ENCODE peak calls at places on chromosomes 5 and 9, in six cellular contexts. One of them, this sample, is unnamed.

GRCh38 chr9:91192785-91193657 is 168.7 kb downstream of the AUH start:
- DNase-seq in IMR-90: peak; percentile 100
- DNase-seq in HCT116: peak; percentile 97
- DNase-seq in DND-41: peak; percentile 64
- DNase-seq in endothelial cell of umbilical vein: peak; percentile 96
- DNase-seq in trophoblast cell: peak; percentile 97
- DNase-seq in this sample: peak; percentile 100

GRCh38 chr5:31664566-31664965 is 25.6 kb downstream of the PDZD2 start:
- DNase-seq in IMR-90: peak; percentile 3
- DNase-seq in HCT116: peak; percentile 56
- DNase-seq in DND-41: peak; percentile 6
- DNase-seq in endothelial cell of umbilical vein: no peak
- DNase-seq in trophoblast cell: no peak
- DNase-seq in this sample: no peak

GRCh38 chr5:73633060-73633459 is 7.1 kb downstream of the ARHGEF28 start:
- DNase-seq in IMR-90: no peak
- DNase-seq in HCT116: no peak
- DNase-seq in DND-41: no peak
- DNase-seq in endothelial cell of umbilical vein: no peak
- DNase-seq in trophoblast cell: no peak
- DNase-seq in this sample: no peak

GRCh38 chr5:150503977-150504620 is 3.8 kb upstream of the NDST1 start:
- DNase-seq in IMR-90: no peak
- DNase-seq in HCT116: no peak
- DNase-seq in DND-41: no peak
- DNase-seq in endothelial cell of umbilical vein: peak; percentile 29
- DNase-seq in trophoblast cell: no peak
- DNase-seq in this sample: peak; percentile 73

GRCh38 chr9:84754461-84754860 is 84.9 kb downstream of the NTRK2 start:
- DNase-seq in IMR-90: peak; percentile 24
- DNase-seq in HCT116: no peak
- DNase-seq in DND-41: no peak
- DNase-seq in endothelial cell of umbilical vein: no peak
- DNase-seq in trophoblast cell: no peak
- DNase-seq in this sample: no peak

GRCh38 chr5:27788184-27788583 is 749.8 kb upstream of the CDH9 start:
- DNase-seq in IMR-90: no peak
- DNase-seq in HCT116: no peak
- DNase-seq in DND-41: no peak
- DNase-seq in endothelial cell of umbilical vein: no peak
- DNase-seq in trophoblast cell: no peak
- DNase-seq in this sample: no peak

GRCh38 chr5:91850031-91850430 is 466.9 kb upstream of the ARRDC3 start:
- DNase-seq in IMR-90: peak; percentile 3
- DNase-seq in HCT116: no peak
- DNase-seq in DND-41: no peak
- DNase-seq in endothelial cell of umbilical vein: no peak
- DNase-seq in trophoblast cell: no peak
- DNase-seq in this sample: peak; percentile 7

GRCh38 chr5:177314376-177315342 is 3.0 kb upstream of the MXD3 start:
- DNase-seq in IMR-90: no peak
- DNase-seq in HCT116: no peak
- DNase-seq in DND-41: no peak
- DNase-seq in endothelial cell of umbilical vein: no peak
- DNase-seq in trophoblast cell: no peak
- DNase-seq in this sample: no peak

GRCh38 chr5:146745937-146746577 is 132.5 kb downstream of the PPP2R2B start:
- DNase-seq in IMR-90: no peak
- DNase-seq in HCT116: no peak
- DNase-seq in DND-41: no peak
- DNase-seq in endothelial cell of umbilical vein: no peak
- DNase-seq in trophoblast cell: no peak
- DNase-seq in this sample: no peak

GRCh38 chr9:71764438-71764837 is 3.9 kb downstream of the CEMIP2 start:
- DNase-seq in IMR-90: no peak
- DNase-seq in HCT116: no peak
- DNase-seq in DND-41: no peak
- DNase-seq in endothelial cell of umbilical vein: no peak
- DNase-seq in trophoblast cell: no peak
- DNase-seq in this sample: no peak

GRCh38 chr9:71763752-71764332 is 4.5 kb downstream of the CEMIP2 start:
- DNase-seq in IMR-90: no peak
- DNase-seq in HCT116: no peak
- DNase-seq in DND-41: no peak
- DNase-seq in endothelial cell of umbilical vein: peak; percentile 65
- DNase-seq in trophoblast cell: no peak
- DNase-seq in this sample: peak; percentile 59

GRCh38 chr9:71767421-71768321 is 642 bp downstream of the CEMIP2 start:
- DNase-seq in IMR-90: peak; percentile 26
- DNase-seq in HCT116: no peak
- DNase-seq in DND-41: peak; percentile 20
- DNase-seq in endothelial cell of umbilical vein: peak; percentile 49
- DNase-seq in trophoblast cell: no peak
- DNase-seq in this sample: peak; percentile 61

GRCh38 chr9:71766663-71767062 is 1.6 kb downstream of the CEMIP2 start:
- DNase-seq in IMR-90: no peak
- DNase-seq in HCT116: no peak
- DNase-seq in DND-41: no peak
- DNase-seq in endothelial cell of umbilical vein: no peak
- DNase-seq in trophoblast cell: no peak
- DNase-seq in this sample: no peak

GRCh38 chr9:71765693-71766092 is 2.6 kb downstream of the CEMIP2 start:
- DNase-seq in IMR-90: peak; percentile 72
- DNase-seq in HCT116: no peak
- DNase-seq in DND-41: no peak
- DNase-seq in endothelial cell of umbilical vein: no peak
- DNase-seq in trophoblast cell: no peak
- DNase-seq in this sample: peak; percentile 43
- H2AFZ ChIP-seq in IMR-90: no peak overlapping the region
- H2AFZ ChIP-seq in HCT116: no peak overlapping the region
- H2AFZ ChIP-seq in DND-41: no peak overlapping the region
- H2AFZ ChIP-seq in endothelial cell of umbilical vein: no peak overlapping the region
- H2AFZ ChIP-seq in trophoblast cell: no peak overlapping the region
- H2AFZ ChIP-seq in this sample: no peak overlapping the region

DNA sequence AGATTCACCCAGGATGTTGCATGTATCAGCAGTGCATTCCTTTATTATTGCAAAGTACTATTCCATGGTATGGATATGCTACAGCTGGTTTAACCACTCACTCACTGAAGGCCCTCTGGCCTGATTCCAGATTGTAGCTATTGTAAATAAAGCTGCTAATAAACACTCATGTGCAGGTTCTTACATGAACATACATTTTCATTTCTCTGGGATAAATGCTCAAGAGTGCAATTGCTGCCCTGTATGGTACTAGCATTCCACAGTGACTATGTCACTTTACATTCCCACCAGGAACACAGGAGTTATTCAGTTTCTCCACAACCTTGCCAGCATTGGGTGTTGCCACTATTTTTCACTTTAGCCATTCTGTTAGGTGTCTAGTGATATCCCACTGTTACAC is 267.6 kb downstream of the SPOCK1 start:
- DNase-seq in IMR-90: peak; percentile 21
- DNase-seq in HCT116: no peak
- DNase-seq in DND-41: no peak
- DNase-seq in endothelial cell of umbilical vein: no peak
- DNase-seq in trophoblast cell: peak; percentile 27
- DNase-seq in this sample: peak; percentile 31
- H3K4me1 ChIP-seq in IMR-90: no peaks in the 10 kb centered on the region
- H3K4me1 ChIP-seq in HCT116: no peaks in the 10 kb centered on the region
- H3K4me1 ChIP-seq in DND-41: no peaks in the 10 kb centered on the region
- H3K4me1 ChIP-seq in endothelial cell of umbilical vein: no peaks in the 10 kb centered on the region
- H3K4me1 ChIP-seq in trophoblast cell: peaks cover 3% of the 10 kb centered on the region
- H3K4me1 ChIP-seq in this sample: peaks cover 16% of the 10 kb centered on the region

GRCh38 chr9:137095664-137096517 is 9.1 kb downstream of the MAN1B1 start:
- DNase-seq in IMR-90: no peak
- DNase-seq in HCT116: no peak
- DNase-seq in DND-41: peak; percentile 89
- DNase-seq in endothelial cell of umbilical vein: no peak
- DNase-seq in trophoblast cell: no peak
- DNase-seq in this sample: no peak
- H3K9ac ChIP-seq in IMR-90: no peak overlapping the region
- H3K9ac ChIP-seq in HCT116: no peak overlapping the region
- H3K9ac ChIP-seq in DND-41: peak overlapping the region; percentile 52
- H3K9ac ChIP-seq in endothelial cell of umbilical vein: no peak overlapping the region
- H3K9ac ChIP-seq in trophoblast cell: no peak overlapping the region
- H3K9ac ChIP-seq in this sample: no peak overlapping the region

DNA sequence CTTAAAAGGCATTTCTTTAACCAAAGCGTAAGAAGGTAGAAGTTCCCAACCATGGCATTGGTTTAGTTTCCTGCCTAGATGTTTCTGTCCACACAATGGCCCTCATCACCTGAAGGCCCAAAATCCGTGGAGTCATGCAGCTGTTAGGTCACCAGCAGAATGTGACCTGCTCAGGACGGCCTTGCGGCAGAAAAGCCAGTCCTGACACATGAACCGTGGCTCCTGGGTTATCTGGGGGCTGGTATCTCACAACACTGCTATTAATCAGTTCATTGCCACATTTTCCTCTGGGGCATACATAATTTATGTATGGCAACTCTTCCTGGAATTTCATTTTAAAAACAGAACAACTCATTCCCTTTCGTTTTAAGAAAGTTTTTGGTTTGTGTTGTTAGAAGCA is 278.4 kb downstream of the ATPSCKMT start:
- DNase-seq in IMR-90: no peak
- DNase-seq in HCT116: no peak
- DNase-seq in DND-41: no peak
- DNase-seq in endothelial cell of umbilical vein: no peak
- DNase-seq in trophoblast cell: peak; percentile 51
- DNase-seq in this sample: no peak
- H2AFZ ChIP-seq in IMR-90: peak overlapping the region; percentile 33
- H2AFZ ChIP-seq in HCT116: no peak overlapping the region
- H2AFZ ChIP-seq in DND-41: no peak overlapping the region
- H2AFZ ChIP-seq in endothelial cell of umbilical vein: no peak overlapping the region
- H2AFZ ChIP-seq in trophoblast cell: no peak overlapping the region
- H2AFZ ChIP-seq in this sample: no peak overlapping the region

DNA sequence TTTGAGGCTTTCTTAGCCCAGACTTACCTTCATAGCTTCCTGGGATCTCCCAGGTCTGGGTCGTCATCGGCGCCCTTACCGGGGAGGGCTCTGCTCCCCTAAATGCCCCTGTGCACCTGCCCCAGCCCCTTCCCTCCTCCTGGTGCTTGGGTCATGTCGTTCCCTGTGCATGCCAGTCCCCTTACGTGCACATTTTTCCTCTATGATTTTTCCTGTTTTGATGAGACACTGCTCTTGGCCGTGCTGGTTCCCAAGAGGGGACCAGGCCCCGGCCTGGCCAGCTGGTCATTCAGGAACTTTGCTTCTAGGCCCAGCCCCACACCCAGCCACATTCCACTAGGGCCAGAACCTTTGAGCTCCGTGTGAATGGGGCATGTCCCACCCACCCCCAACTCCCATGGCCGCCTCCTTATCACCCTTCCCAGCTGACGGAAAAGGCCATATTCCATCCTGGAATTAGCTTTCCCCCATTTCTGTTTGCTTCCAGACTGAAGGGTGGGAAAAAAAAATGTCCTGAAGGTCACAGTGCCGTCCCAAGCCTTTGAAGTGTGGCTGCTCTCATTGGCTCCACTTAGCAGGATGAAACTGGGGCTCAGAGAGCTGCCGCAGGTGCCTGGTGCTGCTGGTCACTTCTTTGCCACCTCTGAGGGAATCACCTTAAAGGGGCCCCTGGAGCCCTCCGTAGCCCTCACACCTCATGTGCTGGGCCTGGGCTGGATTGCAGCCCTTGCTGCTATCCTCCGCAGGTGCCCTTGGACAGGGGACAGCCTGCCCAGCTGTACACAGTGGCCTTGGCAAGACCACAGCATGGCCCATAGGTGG is 25.1 kb downstream of the ERGIC1 start:
- DNase-seq in IMR-90: peak; percentile 93
- DNase-seq in HCT116: no peak
- DNase-seq in DND-41: no peak
- DNase-seq in endothelial cell of umbilical vein: peak; percentile 96
- DNase-seq in trophoblast cell: peak; percentile 94
- DNase-seq in this sample: peak; percentile 91
- H3K4me1 ChIP-seq in IMR-90: peaks cover 60% of the 10 kb centered on the region
- H3K4me1 ChIP-seq in HCT116: peaks cover 6% of the 10 kb centered on the region
- H3K4me1 ChIP-seq in DND-41: no peaks in the 10 kb centered on the region
- H3K4me1 ChIP-seq in endothelial cell of umbilical vein: peaks cover 68% of the 10 kb centered on the region
- H3K4me1 ChIP-seq in trophoblast cell: peaks cover 9% of the 10 kb centered on the region
- H3K4me1 ChIP-seq in this sample: peaks cover 69% of the 10 kb centered on the region

DNA sequence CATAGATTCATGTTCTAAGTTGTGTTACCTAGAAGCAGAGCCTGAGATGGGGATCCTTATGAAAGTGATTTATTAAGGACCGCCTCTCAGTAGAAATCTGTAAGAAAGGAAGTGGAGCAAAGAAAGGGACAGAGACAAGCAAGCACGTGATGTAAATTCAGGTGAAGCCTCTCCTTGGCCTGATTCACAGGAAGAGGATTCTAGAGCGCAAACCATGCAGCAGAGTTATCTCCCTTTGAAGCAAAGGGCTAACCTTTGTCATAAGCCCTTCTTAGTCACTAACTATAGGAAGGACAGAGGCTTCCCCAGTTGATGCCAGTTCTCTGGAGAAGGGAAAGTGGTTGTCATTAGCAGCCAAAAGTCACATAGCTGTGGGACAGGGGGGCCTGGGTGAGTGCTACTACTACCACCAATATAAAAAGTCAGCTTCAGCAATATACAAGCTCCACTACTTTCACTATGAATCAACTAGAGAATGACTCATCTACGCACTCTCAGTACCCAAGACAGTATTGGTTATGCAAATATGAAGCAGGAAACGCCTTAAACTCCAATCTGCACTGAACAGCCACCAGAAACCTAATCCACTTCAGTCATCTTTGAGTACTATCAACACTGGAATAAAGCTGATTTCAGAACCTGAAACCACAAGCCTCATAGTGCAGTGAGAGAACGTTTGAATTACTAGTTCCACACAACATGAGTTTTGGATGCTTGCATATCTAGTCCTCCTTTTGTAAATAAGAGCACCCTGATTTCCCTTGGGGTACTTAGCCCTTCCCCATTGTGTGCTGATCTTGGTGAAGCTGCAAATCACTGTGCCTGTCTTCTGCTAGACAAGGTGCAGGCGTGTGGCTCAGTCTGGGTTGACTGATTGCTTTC is 162.7 kb downstream of the ZNF608 start:
- DNase-seq in IMR-90: peak; percentile 95
- DNase-seq in HCT116: peak; percentile 40
- DNase-seq in DND-41: peak; percentile 22
- DNase-seq in endothelial cell of umbilical vein: peak; percentile 62
- DNase-seq in trophoblast cell: no peak
- DNase-seq in this sample: peak; percentile 74
- H3K9ac ChIP-seq in IMR-90: no peak overlapping the region
- H3K9ac ChIP-seq in HCT116: no peak overlapping the region
- H3K9ac ChIP-seq in DND-41: no peak overlapping the region
- H3K9ac ChIP-seq in endothelial cell of umbilical vein: no peak overlapping the region
- H3K9ac ChIP-seq in trophoblast cell: no peak overlapping the region
- H3K9ac ChIP-seq in this sample: no peak overlapping the region

DNA sequence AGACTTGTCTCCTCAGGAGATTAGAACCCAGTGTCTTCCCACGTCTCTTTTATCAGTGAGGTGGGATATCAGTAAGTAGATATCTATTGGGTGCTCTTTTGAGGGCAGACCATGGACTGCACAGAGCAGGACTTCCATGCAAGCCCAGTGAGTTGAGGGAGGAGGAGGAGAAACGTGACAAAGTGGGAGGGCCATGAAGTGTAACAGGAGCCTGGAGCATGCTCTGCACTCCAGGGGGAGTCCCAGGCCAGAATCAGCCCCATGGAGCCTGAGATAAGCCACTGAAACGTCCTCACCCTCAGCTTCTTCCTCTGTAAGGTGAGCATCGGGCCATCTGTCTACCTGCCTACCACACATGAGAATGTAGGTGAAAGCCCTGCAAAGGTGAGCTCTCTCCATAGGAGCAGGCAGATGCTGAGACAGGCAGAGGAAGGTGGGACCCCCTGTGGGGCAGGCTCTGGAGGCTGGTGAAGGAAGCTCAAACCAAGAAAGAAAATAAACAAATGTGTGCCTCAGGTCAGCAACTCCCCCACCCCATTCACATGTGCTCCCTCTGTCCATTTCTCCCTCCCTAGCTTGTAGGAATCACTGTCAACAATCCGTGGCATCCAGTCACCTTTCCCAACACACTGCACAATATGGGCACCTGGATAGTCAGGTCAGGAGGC is 87.3 kb downstream of the NRG2 start:
- DNase-seq in IMR-90: no peak
- DNase-seq in HCT116: peak; percentile 7
- DNase-seq in DND-41: no peak
- DNase-seq in endothelial cell of umbilical vein: no peak
- DNase-seq in trophoblast cell: no peak
- DNase-seq in this sample: no peak
- H2AFZ ChIP-seq in IMR-90: no peak overlapping the region
- H2AFZ ChIP-seq in HCT116: no peak overlapping the region
- H2AFZ ChIP-seq in DND-41: no peak overlapping the region
- H2AFZ ChIP-seq in endothelial cell of umbilical vein: no peak overlapping the region
- H2AFZ ChIP-seq in trophoblast cell: no peak overlapping the region
- H2AFZ ChIP-seq in this sample: no peak overlapping the region